ENCODE peak calls at places on chromosomes 1 and 21, in four cellular contexts. G is kidney, J is NCI-H510A, U is putamen. K is an unnamed sample.
A peak's percentile ranks its signal among the peaks of the same experiment; 100 is the strongest.

GRCh38 chr1:17156108-17156507 is 36.9 kb upstream of the PADI2 start:
- DNase-seq in G (no peak), U (no peak), J (no peak), K (no peak)

GRCh38 chr1:65163193-65163805 is 15.3 kb downstream of the AK4 start:
- DNase-seq in U (no peak), G (no peak), J (no peak), K (no peak)

GRCh38 chr1:28510350-28511223 is 4.7 kb downstream of the RCC1 start:
- DNase-seq in J (no peak), U (no peak), G (no peak), K (no peak)

GRCh38 chr1:108719654-108720435 is 7.1 kb downstream of the FNDC7 start:
- DNase-seq in G (no peak), U (no peak), J (no peak), K (no peak)

GRCh38 chr1:94096797-94097549 is 24.0 kb downstream of the ABCA4 start:
- DNase-seq in U (no peak), J (no peak), G (no peak), K (no peak)

GRCh38 chr1:118184737-118185082 is 318 bp downstream of the SPAG17 start:
- DNase-seq in U (peak; percentile 20), G (no peak), J (no peak), K (no peak)

GRCh38 chr1:242826706-242827336 is 302.3 kb upstream of the PLD5 start:
- DNase-seq in G (no peak), U (no peak), J (no peak), K (no peak)

GRCh38 chr1:225769687-225770086 is 7.9 kb upstream of the SRP9 start:
- DNase-seq in U (no peak), J (no peak), G (no peak), K (no peak)

GRCh38 chr1:10659218-10659617 is 137.2 kb downstream of the CASZ1 start:
- DNase-seq in J (no peak), G (no peak), U (no peak), K (no peak)

GRCh38 chr1:111399792-111400610 is 27.5 kb downstream of the OVGP1 start:
- DNase-seq in U (peak; percentile 42), G (no peak), J (no peak), K (no peak)

GRCh38 chr21:42587036-42587435 is 66.4 kb upstream of the PDE9A start:
- DNase-seq in G (no peak), J (no peak), U (no peak), K (no peak)

GRCh38 chr1:42963378-42964005 is 4.8 kb upstream of the SLC2A1 start:
- DNase-seq in U (no peak), G (no peak), J (peak; percentile 88), K (no peak)

GRCh38 chr1:153355445-153356071 is 2.1 kb upstream of the S100A9 start:
- DNase-seq in G (no peak), J (no peak), U (no peak), K (peak; percentile 87)

GRCh38 chr1:40199126-40199525 is 37.9 kb downstream of the RLF start:
- DNase-seq in J (no peak), U (no peak), G (no peak), K (no peak)

GRCh38 chr1:227357229-227358078 is 39.2 kb upstream of the CDC42BPA start:
- DNase-seq in G (peak; percentile 92), U (no peak), J (no peak), K (no peak)

GRCh38 chr21:40671721-40672120 is 175.2 kb downstream of the DSCAM start:
- DNase-seq in G (no peak), J (no peak), U (no peak), K (no peak)

GRCh38 chr1:30617161-30617560 is 106.2 kb downstream of the MATN1 start:
- DNase-seq in J (no peak), G (no peak), U (no peak), K (no peak)

GRCh38 chr1:12407050-12407961 is 177.5 kb downstream of the VPS13D start:
- DNase-seq in G (no peak), U (no peak), J (no peak), K (no peak)

GRCh38 chr1:30757196-30757949 is at the start of gene LAPTM5:
- DNase-seq in G (peak; percentile 84), J (no peak), U (no peak), K (peak; percentile 90)

GRCh38 chr1:173596097-173596825 is 6.6 kb downstream of the SLC9C2 start:
- DNase-seq in G (no peak), U (no peak), J (no peak), K (no peak)

GRCh38 chr1:94463765-94464330 is 45.7 kb downstream of the ABCD3 start:
- DNase-seq in J (peak; percentile 2), G (no peak), U (peak; percentile 18), K (no peak)

GRCh38 chr1:9784508-9785133 is 39.1 kb downstream of the CLSTN1 start:
- DNase-seq in G (no peak), J (peak; percentile 73), U (no peak), K (no peak)

GRCh38 chr1:219783605-219784004 is 144.8 kb downstream of the SLC30A10 start:
- DNase-seq in G (no peak), U (no peak), J (no peak), K (no peak)

GRCh38 chr1:112954945-112955677 is 885 bp downstream of the SLC16A1 start:
- DNase-seq in G (peak; percentile 78), J (peak; percentile 28), U (peak; percentile 31), K (peak; percentile 64)

GRCh38 chr1:37763791-37764741 is 854 bp downstream of the EPHA10 start:
- DNase-seq in G (peak; percentile 61), U (no peak), J (peak; percentile 55), K (no peak)

GRCh38 chr1:99004270-99005141 is at the start of gene PLPPR5:
- DNase-seq in U (no peak), J (no peak), G (peak; percentile 59), K (peak; percentile 59)

GRCh38 chr1:228039006-228039481 is 32.2 kb downstream of the WNT3A start:
- DNase-seq in U (no peak), J (no peak), G (peak; percentile 63), K (peak; percentile 57)

GRCh38 chr1:70057500-70057899 is 147.9 kb downstream of the LRRC40 start:
- DNase-seq in U (no peak), G (no peak), J (no peak), K (no peak)

GRCh38 chr21:33909756-33910155 is 5.8 kb downstream of the ATP5PO start:
- DNase-seq in J (no peak), G (no peak), U (no peak), K (no peak)

GRCh38 chr1:232403017-232403714 is 226.8 kb downstream of the SIPA1L2 start:
- DNase-seq in G (no peak), J (no peak), U (no peak), K (no peak)

GRCh38 chr1:62484824-62485468 is 48.1 kb downstream of the USP1 start:
- DNase-seq in G (no peak), J (no peak), U (no peak), K (no peak)

GRCh38 chr1:36024761-36025303 is 59.1 kb upstream of the TEKT2 start:
- DNase-seq in J (no peak), U (no peak), G (no peak), K (no peak)

K was measured in upper lobe of right lung.